ENCODE peak calls at places on chromosomes 16 and 17, in six cellular contexts. O is IMR-90, X is ascending aorta, Q is transverse colon, G is tibial artery, J is mesenchymal stem cell. N is an unnamed sample.

GRCh38 chr16:16992986-16993783 is 477.6 kb downstream of the XYLT1 start:
- DNase-seq in G (no peak), X (no peak), J (no peak), O (no peak), Q (no peak), N (no peak)

GRCh38 chr16:72827907-72828306 is 220.0 kb downstream of the ZFHX3 start:
- DNase-seq in J (no peak), X (no peak), O (peak; percentile 49), G (no peak), Q (no peak), N (no peak)

GRCh38 chr16:48558269-48558915 is 51.6 kb downstream of the N4BP1 start:
- DNase-seq in Q (no peak), G (no peak), X (no peak), J (peak; percentile 43), O (peak; percentile 67), N (no peak)

GRCh38 chr17:77571562-77571981 is 386.9 kb upstream of the TNRC6C start:
- DNase-seq in G (peak; percentile 69), J (no peak), Q (no peak), O (peak; percentile 6), X (peak; percentile 64), N (peak; percentile 37)

GRCh38 chr17:83151442-83152220 is 72.2 kb downstream of the METRNL start:
- DNase-seq in X (no peak), Q (no peak), O (peak; percentile 43), G (peak; percentile 54), J (peak; percentile 11), N (peak; percentile 23)

GRCh38 chr16:3580686-3581085 is 3.5 kb upstream of the NLRC3 start:
- DNase-seq in G (no peak), O (peak; percentile 20), Q (no peak), J (no peak), X (no peak), N (no peak)

GRCh38 chr17:29929544-29930398 is at the start of gene SSH2:
- DNase-seq in O (peak; percentile 73), X (peak; percentile 87), G (peak; percentile 87), Q (peak; percentile 94), J (peak; percentile 89), N (peak; percentile 90)

GRCh38 chr17:17122781-17123483 is 80.7 kb downstream of the MPRIP start:
- DNase-seq in G (no peak), Q (no peak), J (no peak), X (no peak), O (no peak), N (no peak)

GRCh38 chr17:28173801-28174200 is 131.3 kb downstream of the NLK start:
- DNase-seq in X (no peak), G (no peak), O (no peak), J (peak; percentile 72), Q (no peak), N (no peak)

GRCh38 chr16:19705131-19705501 is 12.9 kb downstream of the KNOP1 start:
- DNase-seq in G (no peak), X (no peak), J (no peak), O (no peak), Q (no peak), N (no peak)

GRCh38 chr16:50742521-50743150 is 750 bp downstream of the CYLD start:
- DNase-seq in O (peak; percentile 43), X (peak; percentile 68), G (peak; percentile 68), Q (peak; percentile 46), J (peak; percentile 59), N (no peak)

GRCh38 chr17:49964539-49965521 is 4.2 kb upstream of the DLX4 start:
- DNase-seq in X (no peak), G (no peak), J (peak; percentile 17), O (no peak), Q (no peak), N (no peak)

GRCh38 chr16:55605756-55606155 is 39.3 kb downstream of the CAPNS2 start:
- DNase-seq in G (no peak), J (no peak), X (no peak), O (no peak), Q (no peak), N (no peak)

GRCh38 chr16:64419832-64420231 is 702.0 kb downstream of the CDH11 start:
- DNase-seq in G (no peak), X (no peak), J (no peak), Q (no peak), O (no peak), N (no peak)

GRCh38 chr17:60524463-60525346 is 1.3 kb downstream of the APPBP2 start:
- DNase-seq in X (no peak), G (no peak), O (peak; percentile 37), Q (no peak), J (peak; percentile 48), N (peak; percentile 37)

GRCh38 chr16:65071371-65072311 is 50.2 kb downstream of the CDH11 start:
- DNase-seq in G (peak; percentile 83), O (peak; percentile 64), X (peak; percentile 79), Q (peak; percentile 12), J (no peak), N (peak; percentile 27)

GRCh38 chr16:88062341-88062861 is 111.2 kb downstream of the BANP start:
- DNase-seq in Q (no peak), J (peak; percentile 62), O (peak; percentile 78), G (peak; percentile 79), X (peak; percentile 81), N (no peak)

GRCh38 chr17:68566145-68566738 is 34.9 kb downstream of the FAM20A start:
- DNase-seq in Q (no peak), G (no peak), J (peak; percentile 31), O (no peak), X (no peak), N (no peak)

GRCh38 chr16:6204941-6205340 is 1107.3 kb upstream of the EEF2KMT start:
- DNase-seq in Q (no peak), O (no peak), G (no peak), J (no peak), X (no peak), N (no peak)

GRCh38 chr16:57589374-57589773 is 39.1 kb upstream of the ADGRG1 start:
- DNase-seq in G (no peak), X (peak; percentile 47), Q (no peak), O (no peak), J (no peak), N (no peak)

GRCh38 chr17:7712111-7712771 is 5.3 kb upstream of the DNAH2 start:
- DNase-seq in J (no peak), O (no peak), G (no peak), X (no peak), Q (no peak), N (no peak)

GRCh38 chr16:2471016-2471652 is at the start of gene NTN3:
- DNase-seq in O (no peak), X (no peak), J (no peak), G (no peak), Q (no peak), N (no peak)

GRCh38 chr17:73315481-73315880 is 3.7 kb upstream of the CDC42EP4 start:
- DNase-seq in X (no peak), G (no peak), Q (no peak), J (no peak), O (no peak), N (no peak)

GRCh38 chr17:73336613-73337400 is 25.0 kb upstream of the CDC42EP4 start:
- DNase-seq in X (no peak), J (no peak), O (no peak), G (no peak), Q (no peak), N (no peak)

GRCh38 chr16:49776085-49776501 is 79.8 kb downstream of the ZNF423 start:
- DNase-seq in G (no peak), X (no peak), J (peak; percentile 18), O (no peak), Q (no peak), N (peak; percentile 17)

DNA sequence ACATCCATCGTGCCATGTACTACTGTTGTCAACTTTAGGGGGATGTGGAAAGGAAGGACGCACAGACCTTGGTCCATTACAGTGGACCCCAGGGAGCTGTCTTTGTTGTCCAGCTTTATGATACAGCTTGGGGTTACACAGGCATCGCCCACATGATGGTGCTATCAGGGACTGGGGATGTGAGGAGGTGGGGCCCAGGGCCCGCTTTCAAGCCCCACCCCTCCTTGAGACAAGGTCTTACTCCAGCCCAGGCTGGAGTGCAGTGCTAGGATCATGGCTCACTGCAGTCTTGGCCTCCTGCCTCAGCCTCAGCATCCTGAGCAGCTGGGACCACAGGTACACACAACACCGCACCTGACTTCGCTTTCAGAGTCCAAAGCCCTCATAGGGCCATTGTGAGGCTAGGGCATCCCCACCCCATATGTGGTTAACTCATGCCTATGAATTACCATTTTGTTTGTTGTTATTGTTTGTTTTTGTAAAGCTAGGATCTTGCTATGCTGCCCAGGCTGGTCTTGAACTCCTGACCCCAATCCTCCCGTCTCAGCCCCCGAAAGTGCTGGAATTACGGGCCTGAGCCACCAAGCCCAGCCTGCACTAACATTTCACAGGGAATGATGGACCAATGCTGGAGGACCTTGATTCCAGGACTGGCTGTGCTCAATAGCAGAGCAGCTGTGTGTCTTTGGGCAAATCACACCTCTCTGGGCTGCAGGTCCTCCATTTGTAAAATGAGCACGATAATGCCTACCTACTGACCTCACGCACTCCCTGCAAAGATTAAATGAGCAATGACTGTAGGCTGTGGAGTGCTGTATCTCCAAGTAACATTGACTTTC is 17.2 kb downstream of the ST3GAL2 start:
- DNase-seq in Q (no peak), J (no peak), G (no peak), O (no peak), X (no peak), N (no peak)
- H3K27ac ChIP-seq in Q (no peak overlapping the region), J (no peak overlapping the region), G (no peak overlapping the region), O (no peak overlapping the region), X (no peak overlapping the region), N (no peak overlapping the region)

GRCh38 chr17:34817252-34817651 is 144.0 kb downstream of the CCT6B start:
- DNase-seq in J (no peak), X (no peak), O (no peak), Q (no peak), G (no peak), N (no peak)
- H3K27me3 ChIP-seq in J (no peaks in the 10 kb centered on the region), X (no peaks in the 10 kb centered on the region), O (peaks cover 5% of the 10 kb centered on the region), Q (no peaks in the 10 kb centered on the region), G (no peaks in the 10 kb centered on the region), N (no peaks in the 10 kb centered on the region)

GRCh38 chr17:6135216-6135615 is 65.0 kb downstream of the WSCD1 start:
- DNase-seq in G (no peak), O (no peak), X (no peak), Q (no peak), J (no peak), N (no peak)
- H3K4me3 ChIP-seq in G (no peak overlapping the region), O (no peak overlapping the region), X (no peak overlapping the region), Q (no peak overlapping the region), J (no peak overlapping the region), N (no peak overlapping the region)

GRCh38 chr16:25897677-25898076 is 205.9 kb downstream of the HS3ST4 start:
- DNase-seq in O (no peak), Q (no peak), G (no peak), J (no peak), X (no peak), N (no peak)
- H3K27ac ChIP-seq in O (no peak overlapping the region), Q (no peak overlapping the region), G (no peak overlapping the region), J (no peak overlapping the region), X (no peak overlapping the region), N (no peak overlapping the region)

DNA sequence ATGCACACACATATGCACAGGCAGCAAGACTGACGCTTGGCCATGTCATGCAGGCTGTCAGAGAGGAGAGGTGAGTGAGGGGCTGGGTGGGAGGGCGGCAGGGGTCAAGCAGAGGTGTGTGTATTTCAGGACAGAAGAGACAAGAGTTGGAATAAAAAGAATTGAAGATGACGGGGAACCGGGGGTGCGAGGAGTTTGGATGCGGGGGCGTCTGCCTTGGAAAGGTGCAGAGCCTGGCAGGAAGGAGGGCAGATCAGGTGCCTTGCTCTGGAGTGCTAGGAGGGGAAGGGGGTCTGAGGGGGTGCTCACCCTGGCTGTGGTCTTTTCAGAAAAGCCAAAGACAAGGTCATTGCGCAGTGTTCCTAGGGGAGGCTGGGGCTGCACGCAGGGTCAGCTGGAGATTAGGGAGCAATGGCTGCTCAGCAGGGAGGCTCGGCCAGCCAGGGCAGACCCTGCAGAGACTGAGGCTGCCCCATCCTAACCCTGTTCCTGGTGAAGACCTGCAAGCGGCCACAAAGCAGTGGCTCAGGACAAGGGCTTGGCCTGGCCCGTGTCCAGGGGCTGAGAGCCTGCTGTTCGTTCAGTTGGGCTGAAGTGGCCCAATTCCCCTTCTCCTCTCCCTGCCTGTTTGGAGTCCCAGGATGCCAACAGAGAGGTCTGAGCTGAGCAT is 23.7 kb upstream of the CBX4 start:
- DNase-seq in O (no peak), G (no peak), Q (no peak), X (no peak), J (no peak), N (no peak)
- H3K27me3 ChIP-seq in O (peaks cover 43% of the 10 kb centered on the region), G (no peaks in the 10 kb centered on the region), Q (no peaks in the 10 kb centered on the region), X (no peaks in the 10 kb centered on the region), J (peaks cover 29% of the 10 kb centered on the region), N (no peaks in the 10 kb centered on the region)

N was measured in testis.